ENCODE peak calls at places on chromosomes 12 and 14, in four cellular contexts. One of them, this sample, is unnamed. For H3K4me1 and H3K36me3, the result is how much of the 10 kb centered on the place peaks cover.

GRCh38 chr12:6444704-6445688 is at the start of gene CD27:
- DNase-seq in esophagus muscularis mucosa: no peak
- DNase-seq in heart left ventricle: no peak
- DNase-seq in NT2/D1: no peak
- DNase-seq in this sample: no peak

GRCh38 chr14:94689218-94689984 is 77.2 kb downstream of the SERPINA3 start:
- DNase-seq in esophagus muscularis mucosa: no peak
- DNase-seq in heart left ventricle: peak
- DNase-seq in NT2/D1: peak
- DNase-seq in this sample: peak

GRCh38 chr12:71183018-71183417 is 25.2 kb upstream of the TSPAN8 start:
- DNase-seq in esophagus muscularis mucosa: no peak
- DNase-seq in heart left ventricle: no peak
- DNase-seq in NT2/D1: no peak
- DNase-seq in this sample: no peak

GRCh38 chr12:93186131-93186530 is 191.6 kb upstream of the NUDT4 start:
- DNase-seq in esophagus muscularis mucosa: no peak
- DNase-seq in heart left ventricle: no peak
- DNase-seq in NT2/D1: no peak
- DNase-seq in this sample: no peak

GRCh38 chr14:104827173-104828055 is 26.5 kb downstream of the ZBTB42 start:
- DNase-seq in esophagus muscularis mucosa: no peak
- DNase-seq in heart left ventricle: peak
- DNase-seq in NT2/D1: peak
- DNase-seq in this sample: peak

GRCh38 chr14:29627141-29627540 is 300.5 kb downstream of the PRKD1 start:
- DNase-seq in esophagus muscularis mucosa: no peak
- DNase-seq in heart left ventricle: no peak
- DNase-seq in NT2/D1: no peak
- DNase-seq in this sample: no peak

GRCh38 chr12:80313184-80313583 is 130.9 kb upstream of the PTPRQ start:
- DNase-seq in esophagus muscularis mucosa: no peak
- DNase-seq in heart left ventricle: no peak
- DNase-seq in NT2/D1: no peak
- DNase-seq in this sample: no peak

GRCh38 chr14:88879016-88879415 is 54.6 kb downstream of the TTC8 start:
- DNase-seq in esophagus muscularis mucosa: no peak
- DNase-seq in heart left ventricle: no peak
- DNase-seq in NT2/D1: no peak
- DNase-seq in this sample: no peak

GRCh38 chr12:6998708-6999451 is 19.4 kb downstream of the LPCAT3 start:
- DNase-seq in esophagus muscularis mucosa: no peak
- DNase-seq in heart left ventricle: peak
- DNase-seq in NT2/D1: no peak
- DNase-seq in this sample: no peak

GRCh38 chr12:31749024-31749704 is 20.3 kb upstream of the AMN1 start:
- DNase-seq in esophagus muscularis mucosa: no peak
- DNase-seq in heart left ventricle: no peak
- DNase-seq in NT2/D1: peak
- DNase-seq in this sample: peak

GRCh38 chr12:30996255-30996654 is 69.7 kb downstream of the TSPAN11 start:
- DNase-seq in esophagus muscularis mucosa: no peak
- DNase-seq in heart left ventricle: no peak
- DNase-seq in NT2/D1: peak
- DNase-seq in this sample: no peak

GRCh38 chr12:12510141-12510540 is 52.5 kb downstream of the DUSP16 start:
- DNase-seq in esophagus muscularis mucosa: no peak
- DNase-seq in heart left ventricle: no peak
- DNase-seq in NT2/D1: no peak
- DNase-seq in this sample: no peak

GRCh38 chr12:75712223-75712622 is 200.8 kb upstream of the KRR1 start:
- DNase-seq in esophagus muscularis mucosa: no peak
- DNase-seq in heart left ventricle: no peak
- DNase-seq in NT2/D1: no peak
- DNase-seq in this sample: no peak

GRCh38 chr12:7131502-7131866 is 1.3 kb downstream of the CLSTN3 start:
- DNase-seq in esophagus muscularis mucosa: no peak
- DNase-seq in heart left ventricle: no peak
- DNase-seq in NT2/D1: no peak
- DNase-seq in this sample: no peak

GRCh38 chr14:83707056-83707455 is 1822.9 kb upstream of the FLRT2 start:
- DNase-seq in esophagus muscularis mucosa: no peak
- DNase-seq in heart left ventricle: no peak
- DNase-seq in NT2/D1: no peak
- DNase-seq in this sample: no peak

GRCh38 chr12:52280796-52281560 is 6.5 kb downstream of the KRT86 start:
- DNase-seq in esophagus muscularis mucosa: no peak
- DNase-seq in heart left ventricle: peak
- DNase-seq in NT2/D1: no peak
- DNase-seq in this sample: peak

GRCh38 chr12:93766802-93767523 is 89.8 kb downstream of the CRADD start:
- DNase-seq in esophagus muscularis mucosa: no peak
- DNase-seq in heart left ventricle: peak
- DNase-seq in NT2/D1: no peak
- DNase-seq in this sample: no peak

GRCh38 chr12:116418551-116418950 is 140.6 kb upstream of the MAP1LC3B2 start:
- DNase-seq in esophagus muscularis mucosa: no peak
- DNase-seq in heart left ventricle: no peak
- DNase-seq in NT2/D1: no peak
- DNase-seq in this sample: no peak

GRCh38 chr14:92719890-92720323 is 28.5 kb downstream of the LGMN start:
- DNase-seq in esophagus muscularis mucosa: no peak
- DNase-seq in heart left ventricle: no peak
- DNase-seq in NT2/D1: no peak
- DNase-seq in this sample: no peak

GRCh38 chr12:10363665-10363921 is 26.2 kb downstream of the KLRK1 start:
- DNase-seq in esophagus muscularis mucosa: no peak
- DNase-seq in heart left ventricle: no peak
- DNase-seq in NT2/D1: no peak
- DNase-seq in this sample: no peak

GRCh38 chr14:23492618-23493272 is 23.2 kb downstream of the NGDN start:
- DNase-seq in esophagus muscularis mucosa: no peak
- DNase-seq in heart left ventricle: no peak
- DNase-seq in NT2/D1: no peak
- DNase-seq in this sample: no peak

GRCh38 chr12:66066929-66067281 is 63.6 kb downstream of the LLPH start:
- DNase-seq in esophagus muscularis mucosa: no peak
- DNase-seq in heart left ventricle: no peak
- DNase-seq in NT2/D1: no peak
- DNase-seq in this sample: no peak

GRCh38 chr12:52151859-52152783 is 39.7 kb downstream of the KRT80 start:
- DNase-seq in esophagus muscularis mucosa: no peak
- DNase-seq in heart left ventricle: peak
- DNase-seq in NT2/D1: no peak
- DNase-seq in this sample: peak

GRCh38 chr14:26173581-26173980 is 424.3 kb downstream of the NOVA1 start:
- DNase-seq in esophagus muscularis mucosa: no peak
- DNase-seq in heart left ventricle: no peak
- DNase-seq in NT2/D1: no peak
- DNase-seq in this sample: no peak

GRCh38 chr14:47675239-47675488 is 241 bp downstream of the MDGA2 start:
- DNase-seq in esophagus muscularis mucosa: no peak
- DNase-seq in heart left ventricle: no peak
- DNase-seq in NT2/D1: no peak
- DNase-seq in this sample: no peak

GRCh38 chr12:5945071-5946008 is at the start of gene ANO2:
- DNase-seq in esophagus muscularis mucosa: peak
- DNase-seq in heart left ventricle: no peak
- DNase-seq in NT2/D1: peak
- DNase-seq in this sample: no peak

GRCh38 chr12:6237830-6238229 is 37.6 kb downstream of the CD9 start:
- DNase-seq in esophagus muscularis mucosa: no peak
- DNase-seq in heart left ventricle: no peak
- DNase-seq in NT2/D1: no peak
- DNase-seq in this sample: no peak

GRCh38 chr14:105168496-105168978 is at the start of gene JAG2:
- DNase-seq in esophagus muscularis mucosa: no peak
- DNase-seq in heart left ventricle: peak
- DNase-seq in NT2/D1: no peak
- DNase-seq in this sample: peak

GRCh38 chr14:51442513-51443175 is 202.6 kb downstream of the TMX1 start:
- DNase-seq in esophagus muscularis mucosa: peak
- DNase-seq in heart left ventricle: no peak
- DNase-seq in NT2/D1: no peak
- DNase-seq in this sample: no peak

GRCh38 chr14:37988472-37988871 is 219.2 kb upstream of the SSTR1 start:
- DNase-seq in esophagus muscularis mucosa: no peak
- DNase-seq in heart left ventricle: no peak
- DNase-seq in NT2/D1: no peak
- DNase-seq in this sample: no peak

GRCh38 chr12:46948936-46949555 is 123.2 kb upstream of the SLC38A4 start:
- DNase-seq in esophagus muscularis mucosa: no peak
- DNase-seq in heart left ventricle: no peak
- DNase-seq in NT2/D1: no peak
- DNase-seq in this sample: no peak

GRCh38 chr14:26444745-26445144 is 153.1 kb downstream of the NOVA1 start:
- DNase-seq in esophagus muscularis mucosa: no peak
- DNase-seq in heart left ventricle: no peak
- DNase-seq in NT2/D1: peak
- DNase-seq in this sample: no peak

GRCh38 chr14:96931751-96932150 is 134.6 kb downstream of the VRK1 start:
- DNase-seq in esophagus muscularis mucosa: no peak
- DNase-seq in heart left ventricle: no peak
- DNase-seq in NT2/D1: no peak
- DNase-seq in this sample: no peak

GRCh38 chr14:96929969-96930368 is 132.8 kb downstream of the VRK1 start:
- DNase-seq in esophagus muscularis mucosa: no peak
- DNase-seq in heart left ventricle: peak
- DNase-seq in NT2/D1: no peak
- DNase-seq in this sample: no peak

GRCh38 chr14:96926006-96926405 is 128.8 kb downstream of the VRK1 start:
- DNase-seq in esophagus muscularis mucosa: no peak
- DNase-seq in heart left ventricle: no peak
- DNase-seq in NT2/D1: no peak
- DNase-seq in this sample: no peak

GRCh38 chr14:96925422-96925821 is 128.2 kb downstream of the VRK1 start:
- DNase-seq in esophagus muscularis mucosa: no peak
- DNase-seq in heart left ventricle: no peak
- DNase-seq in NT2/D1: no peak
- DNase-seq in this sample: no peak

DNA sequence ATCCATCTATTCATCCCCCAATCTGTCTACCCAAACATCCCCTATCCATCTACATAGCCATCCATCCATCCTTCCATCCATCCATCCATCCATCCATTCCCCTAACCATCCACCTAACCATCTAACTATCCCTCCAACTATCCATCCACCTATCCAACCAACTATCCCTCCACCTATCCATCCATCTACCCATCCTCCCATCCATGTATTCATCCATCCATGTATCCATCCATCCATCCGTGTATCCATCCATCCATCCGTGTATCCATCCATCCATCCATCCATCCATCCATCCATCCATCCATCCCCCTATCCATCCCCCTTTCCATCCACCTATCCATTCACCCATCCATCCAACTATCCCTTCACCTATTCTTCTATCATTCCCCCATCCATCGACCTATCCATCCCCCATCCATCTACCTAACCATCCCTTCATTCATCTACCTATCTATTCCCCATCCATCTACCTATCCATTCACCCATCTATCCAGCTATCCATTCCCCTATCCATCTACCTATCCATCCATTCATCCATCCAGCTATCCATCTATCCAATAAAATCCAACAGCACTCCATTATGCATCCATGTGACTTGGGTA is 131.7 kb downstream of the VRK1 start:
- DNase-seq in esophagus muscularis mucosa: no peak
- DNase-seq in heart left ventricle: no peak
- DNase-seq in NT2/D1: no peak
- DNase-seq in this sample: no peak
- H3K4me1 ChIP-seq in esophagus muscularis mucosa: under half
- H3K4me1 ChIP-seq in heart left ventricle: under half
- H3K4me1 ChIP-seq in NT2/D1: under half
- H3K4me1 ChIP-seq in this sample: under half

GRCh38 chr14:100225169-100225568 is 13.8 kb upstream of the YY1 start:
- DNase-seq in esophagus muscularis mucosa: no peak
- DNase-seq in heart left ventricle: no peak
- DNase-seq in NT2/D1: no peak
- DNase-seq in this sample: no peak

GRCh38 chr14:100223332-100224171 is 15.4 kb upstream of the YY1 start:
- DNase-seq in esophagus muscularis mucosa: no peak
- DNase-seq in heart left ventricle: no peak
- DNase-seq in NT2/D1: no peak
- DNase-seq in this sample: no peak

GRCh38 chr14:100221419-100222218 is 17.3 kb upstream of the YY1 start:
- DNase-seq in esophagus muscularis mucosa: no peak
- DNase-seq in heart left ventricle: peak
- DNase-seq in NT2/D1: no peak
- DNase-seq in this sample: peak

GRCh38 chr14:100224229-100224628 is 14.7 kb upstream of the YY1 start:
- DNase-seq in esophagus muscularis mucosa: no peak
- DNase-seq in heart left ventricle: no peak
- DNase-seq in NT2/D1: no peak
- DNase-seq in this sample: no peak

GRCh38 chr14:100222219-100223093 is 16.5 kb upstream of the YY1 start:
- DNase-seq in esophagus muscularis mucosa: no peak
- DNase-seq in heart left ventricle: no peak
- DNase-seq in NT2/D1: no peak
- DNase-seq in this sample: no peak
- H3K4me3 ChIP-seq in esophagus muscularis mucosa: peak
- H3K4me3 ChIP-seq in heart left ventricle: peak
- H3K4me3 ChIP-seq in NT2/D1: peak
- H3K4me3 ChIP-seq in this sample: no peak

DNA sequence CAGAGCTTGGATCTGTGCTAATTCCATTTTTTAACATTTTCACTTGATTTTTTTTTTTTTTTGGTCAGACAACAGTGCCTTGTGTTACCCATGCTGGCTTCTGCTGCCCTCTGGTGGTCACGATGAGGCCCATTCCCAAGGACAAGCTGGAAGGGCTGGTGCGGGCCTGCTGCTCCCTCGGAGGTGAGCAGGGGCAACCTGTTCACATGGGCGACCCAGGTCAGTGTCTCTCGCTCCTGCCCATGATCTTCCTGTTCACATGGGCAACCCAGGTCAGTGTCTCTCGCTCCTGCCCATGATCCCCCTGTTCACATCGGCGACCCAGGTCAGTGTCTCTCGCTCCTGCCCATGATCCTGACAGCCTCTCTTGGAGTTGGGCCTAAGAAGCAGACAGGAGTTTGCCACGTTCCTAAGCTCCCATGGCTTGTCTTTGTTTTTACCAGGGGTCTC is 59.4 kb downstream of the DGLUCY start:
- DNase-seq in esophagus muscularis mucosa: peak
- DNase-seq in heart left ventricle: peak
- DNase-seq in NT2/D1: peak
- DNase-seq in this sample: peak
- H3K36me3 ChIP-seq in esophagus muscularis mucosa: half or more
- H3K36me3 ChIP-seq in heart left ventricle: half or more
- H3K36me3 ChIP-seq in NT2/D1: under half
- H3K36me3 ChIP-seq in this sample: under half

DNA sequence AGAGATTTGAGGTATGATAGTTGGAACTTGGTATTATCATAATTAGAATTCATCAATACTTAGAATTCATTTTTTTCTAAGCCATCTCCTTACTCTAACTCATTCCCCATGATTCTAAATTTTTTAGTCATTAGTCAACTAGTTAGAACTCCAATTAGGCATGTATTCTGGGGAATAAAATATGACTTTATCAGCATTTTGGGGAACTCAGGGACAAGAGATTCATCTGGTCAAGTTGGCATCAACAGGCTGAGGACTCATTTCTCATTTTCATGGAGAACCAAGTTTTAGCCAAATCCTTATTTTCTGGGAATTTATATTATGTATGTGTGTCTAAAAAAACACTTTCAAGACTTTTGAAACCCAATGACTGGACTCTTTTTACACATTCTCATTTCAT is 29.2 kb downstream of the DIP2B start:
- DNase-seq in esophagus muscularis mucosa: no peak
- DNase-seq in heart left ventricle: no peak
- DNase-seq in NT2/D1: no peak
- DNase-seq in this sample: no peak
- H3K4me1 ChIP-seq in esophagus muscularis mucosa: under half
- H3K4me1 ChIP-seq in heart left ventricle: half or more
- H3K4me1 ChIP-seq in NT2/D1: under half
- H3K4me1 ChIP-seq in this sample: under half

This sample was measured in lung.